ENCODE peak calls at places on chromosomes 7 and 10, in eight cellular contexts. A is small intestine; M is heart left ventricle; Z is IMR-90; E is tibial artery; L is CD8-positive, alpha-beta memory T cell; T is thoracic aorta; B is GM23338. V is an unnamed sample.

GRCh38 chr10:51862149-51862548 is 162.8 kb upstream of the CSTF2T start:
- DNase-seq in T (no peak), L (no peak), Z (no peak), A (no peak), B (no peak), M (no peak), E (no peak), V (no peak)

GRCh38 chr7:158065340-158065739 is 522.3 kb downstream of the PTPRN2 start:
- DNase-seq in A (no peak), Z (no peak), B (no peak), T (no peak), M (no peak), E (no peak), L (no peak), V (no peak)

GRCh38 chr7:147535619-147536200 is 1054.9 kb upstream of the C7orf33 start:
- DNase-seq in T (no peak), B (no peak), M (no peak), E (no peak), A (no peak), L (no peak), Z (peak; percentile 69), V (no peak)

GRCh38 chr10:9010093-9010492 is 955.6 kb downstream of the GATA3 start:
- DNase-seq in L (no peak), A (no peak), T (no peak), B (peak; percentile 30), M (no peak), Z (no peak), E (no peak), V (no peak)

GRCh38 chr7:138338361-138338760 is 121.7 kb upstream of the TRIM24 start:
- DNase-seq in B (no peak), Z (no peak), E (no peak), M (peak; percentile 74), L (no peak), T (no peak), A (no peak), V (no peak)

GRCh38 chr10:120783098-120783497 is 68.1 kb upstream of the WDR11 start:
- DNase-seq in B (no peak), E (no peak), L (no peak), A (no peak), M (no peak), T (no peak), Z (no peak), V (no peak)

GRCh38 chr7:120729300-120729699 is 128.6 kb downstream of the TSPAN12 start:
- DNase-seq in T (no peak), B (no peak), M (no peak), Z (peak; percentile 51), E (no peak), L (no peak), A (no peak), V (no peak)

GRCh38 chr7:157391036-157391710 is 54.4 kb downstream of the DNAJB6 start:
- DNase-seq in T (no peak), Z (no peak), B (no peak), E (no peak), A (no peak), L (no peak), M (no peak), V (no peak)

GRCh38 chr10:127313996-127314700 is 117.8 kb upstream of the INSYN2A start:
- DNase-seq in Z (no peak), T (no peak), L (no peak), A (no peak), E (no peak), M (no peak), B (no peak), V (no peak)

DNA sequence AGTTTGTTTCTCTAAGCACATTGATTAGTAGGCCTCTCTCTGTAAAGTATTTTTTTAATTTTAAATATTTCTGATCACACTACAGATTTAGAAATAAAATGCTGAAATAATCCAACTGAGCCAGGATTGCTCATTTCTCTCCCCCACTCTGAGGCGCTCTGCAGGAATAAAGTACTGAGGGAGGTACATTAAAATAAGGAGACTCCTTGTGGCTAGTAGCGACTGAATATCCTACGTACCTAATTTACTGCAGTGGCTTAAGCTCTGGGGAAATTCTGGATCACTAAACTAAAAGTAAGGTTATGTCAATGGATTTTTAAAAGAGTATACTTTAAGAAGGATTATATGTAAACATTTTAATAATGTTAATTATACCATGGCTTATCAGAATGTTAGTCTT is 75.2 kb downstream of the RTKN2 start:
- DNase-seq in T (no peak), L (no peak), A (no peak), Z (no peak), E (no peak), B (peak; percentile 21), M (no peak), V (no peak)
- H3K36me3 ChIP-seq in T (no peaks in the 10 kb centered on the region), L (no peaks in the 10 kb centered on the region), A (no peaks in the 10 kb centered on the region), Z (no peaks in the 10 kb centered on the region), E (no peaks in the 10 kb centered on the region), B (peaks cover 4% of the 10 kb centered on the region), M (no peaks in the 10 kb centered on the region), V (peaks cover 23% of the 10 kb centered on the region)

GRCh38 chr10:1100143-1100542 is 44.0 kb downstream of the WDR37 start:
- DNase-seq in L (no peak), Z (no peak), M (no peak), T (no peak), A (no peak), B (no peak), E (no peak), V (no peak)

GRCh38 chr10:1102836-1103235 is 46.7 kb downstream of the WDR37 start:
- DNase-seq in L (no peak), A (no peak), B (no peak), M (no peak), T (no peak), E (no peak), Z (peak; percentile 61), V (no peak)

GRCh38 chr10:1101946-1102345 is 45.8 kb downstream of the WDR37 start:
- DNase-seq in T (no peak), Z (no peak), E (no peak), L (no peak), M (no peak), A (no peak), B (no peak), V (no peak)

GRCh38 chr10:1102392-1102791 is 46.2 kb downstream of the WDR37 start:
- DNase-seq in T (no peak), M (no peak), A (no peak), L (no peak), B (no peak), E (no peak), Z (peak; percentile 24), V (no peak)

DNA sequence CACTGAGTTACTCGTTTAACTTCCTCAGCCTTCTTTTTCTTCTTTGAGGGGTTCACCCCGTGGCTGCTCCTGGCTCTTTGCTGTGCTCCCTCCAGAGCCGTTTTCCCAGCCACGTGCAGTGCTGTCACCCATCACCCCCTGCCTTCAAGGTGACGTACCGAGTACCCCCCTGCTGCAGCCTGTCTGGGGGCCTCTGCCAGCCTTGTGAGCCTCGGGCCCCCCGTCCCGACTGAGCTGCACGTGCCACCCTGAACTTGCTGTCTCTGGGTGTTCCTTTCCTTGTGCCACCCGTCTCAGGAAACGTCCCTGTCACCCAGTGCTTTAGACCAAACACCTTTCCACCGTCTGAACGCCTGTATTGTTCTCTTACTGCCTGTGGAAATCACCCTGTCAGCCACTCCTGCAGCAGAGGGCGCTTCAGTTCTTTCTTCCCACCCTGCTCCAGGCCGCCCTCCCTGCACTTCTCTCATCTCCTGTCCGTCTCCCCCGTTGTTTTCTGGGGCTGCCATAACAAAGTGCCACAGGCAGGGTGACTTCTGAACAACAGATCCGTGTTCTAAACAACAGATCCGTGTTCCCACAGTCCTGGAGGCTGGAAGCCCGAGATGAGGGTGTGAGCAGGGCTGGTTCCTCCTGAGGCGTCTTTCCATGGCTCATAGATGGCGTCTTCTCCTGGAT is 44.6 kb downstream of the WDR37 start:
- DNase-seq in Z (no peak), T (no peak), M (no peak), A (no peak), E (no peak), B (peak; percentile 71), L (no peak), V (no peak)
- H3K36me3 ChIP-seq in Z (peaks cover 38% of the 10 kb centered on the region), T (peaks cover 33% of the 10 kb centered on the region), M (no peaks in the 10 kb centered on the region), A (peaks cover 16% of the 10 kb centered on the region), E (peaks cover 94% of the 10 kb centered on the region), B (no peaks in the 10 kb centered on the region), L (peaks cover 48% of the 10 kb centered on the region), V (no peaks in the 10 kb centered on the region)

GRCh38 chr10:131933695-131934086 is 32.9 kb downstream of the PPP2R2D start:
- DNase-seq in B (no peak), M (no peak), A (no peak), E (no peak), T (no peak), Z (no peak), L (no peak), V (no peak)

GRCh38 chr10:131934769-131935168 is 34.0 kb downstream of the PPP2R2D start:
- DNase-seq in E (no peak), L (no peak), B (no peak), Z (no peak), A (no peak), M (no peak), T (no peak), V (no peak)

GRCh38 chr10:131935260-131935659 is 34.5 kb downstream of the PPP2R2D start:
- DNase-seq in B (no peak), M (no peak), L (no peak), T (no peak), E (no peak), Z (no peak), A (no peak), V (no peak)

GRCh38 chr10:131931981-131932380 is 31.2 kb downstream of the PPP2R2D start:
- DNase-seq in L (no peak), B (no peak), Z (no peak), T (no peak), E (no peak), A (no peak), M (no peak), V (no peak)

DNA sequence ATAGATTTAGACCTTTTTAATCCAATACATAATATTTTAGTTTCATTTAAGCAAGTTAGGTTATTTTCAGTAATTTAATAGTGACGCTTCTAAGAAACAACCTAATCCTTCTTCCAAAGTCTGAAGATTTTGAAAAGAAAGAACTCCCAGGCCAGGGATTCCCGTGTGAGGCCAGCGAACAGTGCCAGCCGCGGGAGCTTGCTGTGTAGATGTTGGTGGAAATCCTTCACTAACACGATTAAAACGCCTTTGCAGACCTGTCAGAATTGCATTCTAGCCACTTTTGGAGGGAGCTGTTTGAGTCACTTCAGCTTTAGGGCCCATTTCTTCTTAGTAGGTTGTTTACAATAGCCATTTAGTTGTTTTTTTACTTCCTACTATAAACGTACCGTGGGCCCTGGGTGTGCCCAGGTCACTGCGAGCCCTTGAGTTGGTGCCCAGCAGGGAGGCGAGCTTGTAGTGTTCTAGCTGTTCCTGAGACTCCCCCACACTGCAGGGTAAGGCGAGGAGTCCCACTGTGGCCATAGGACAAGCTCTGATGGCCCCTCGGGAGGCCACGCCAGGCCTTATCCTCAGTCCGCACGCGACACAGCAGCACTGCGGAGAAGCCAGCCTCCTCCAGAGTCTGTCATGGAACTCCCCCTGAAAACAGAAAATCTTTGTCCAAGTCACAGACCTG is 32.3 kb downstream of the PPP2R2D start:
- DNase-seq in T (no peak), B (no peak), E (no peak), Z (no peak), L (no peak), A (no peak), M (no peak), V (no peak)
- H3K36me3 ChIP-seq in T (peaks cover 4% of the 10 kb centered on the region), B (peaks cover 5% of the 10 kb centered on the region), E (peaks cover 37% of the 10 kb centered on the region), Z (peaks cover 12% of the 10 kb centered on the region), L (peaks cover under 1% of the 10 kb centered on the region), A (no peaks in the 10 kb centered on the region), M (no peaks in the 10 kb centered on the region), V (no peaks in the 10 kb centered on the region)

DNA sequence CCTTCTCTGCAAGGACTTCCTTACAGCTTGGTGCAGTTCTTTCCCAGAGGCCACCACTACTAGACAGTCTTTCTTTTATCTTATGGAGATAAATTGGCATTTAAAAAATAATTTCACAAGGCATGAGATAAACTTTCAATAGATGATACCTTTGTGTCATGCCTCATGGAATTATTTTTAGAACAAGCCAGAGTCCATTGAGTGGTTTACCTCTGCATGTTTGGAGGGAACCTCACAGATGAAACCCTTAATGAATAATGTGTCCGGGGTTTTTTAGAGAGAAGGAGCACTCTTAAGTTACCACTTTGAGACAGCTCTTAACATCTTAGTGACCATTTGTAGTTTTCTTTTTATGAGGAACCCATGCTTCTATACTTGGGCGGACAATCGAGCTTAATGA is 17.2 kb downstream of the NODAL start:
- DNase-seq in T (no peak), L (no peak), E (no peak), B (no peak), A (no peak), M (no peak), Z (no peak), V (no peak)
- H3K36me3 ChIP-seq in T (peaks cover 72% of the 10 kb centered on the region), L (peaks cover 49% of the 10 kb centered on the region), E (peaks cover 96% of the 10 kb centered on the region), B (peaks cover 44% of the 10 kb centered on the region), A (peaks cover 20% of the 10 kb centered on the region), M (no peaks in the 10 kb centered on the region), Z (peaks cover 56% of the 10 kb centered on the region), V (peaks cover 38% of the 10 kb centered on the region)